ENCODE peak calls at places on chromosomes 12 and 14, in seven cellular contexts. J is activated naive CD8-positive, alpha-beta T cell treated with anti-CD3 and anti-CD28 coated beads, Interleukin-2, amount 50 U/mL, for 24 hours; N is posterior vena cava; V is right cardiac atrium; Z is activated CD4-positive, alpha-beta T cell treated with anti-CD3 and anti-CD28 coated beads, Interleukin-2, amount 50 U/mL, for 24 hours; S is GM04503; X is lower leg skin. D is an unnamed sample.

GRCh38 chr12:75820848-75821578 is 210.6 kb downstream of the PHLDA1 start:
- DNase-seq in J (no peak), N (peak), V (peak), Z (no peak), S (no peak), X (peak), D (no peak)

GRCh38 chr12:96401061-96401871 is 1.0 kb upstream of the CDK17 start:
- DNase-seq in J (peak), N (no peak), V (no peak), Z (peak), S (peak), X (no peak), D (peak)

GRCh38 chr12:131551675-131552074 is 159.2 kb upstream of the SFSWAP start:
- DNase-seq in J (no peak), N (no peak), V (no peak), Z (no peak), S (no peak), X (no peak), D (no peak)

GRCh38 chr12:131132118-131132892 is 178.6 kb downstream of the ADGRD1 start:
- DNase-seq in J (peak), N (peak), V (peak), Z (peak), S (no peak), X (peak), D (peak)

GRCh38 chr12:103279444-103279843 is 216.3 kb downstream of the C12orf42 start:
- DNase-seq in J (no peak), N (no peak), V (no peak), Z (no peak), S (no peak), X (no peak), D (no peak)

GRCh38 chr12:12492547-12492946 is 70.1 kb downstream of the DUSP16 start:
- DNase-seq in J (no peak), N (no peak), V (no peak), Z (no peak), S (no peak), X (no peak), D (no peak)

GRCh38 chr14:91388551-91388975 is 29.1 kb downstream of the CCDC88C start:
- DNase-seq in J (no peak), N (no peak), V (no peak), Z (no peak), S (no peak), X (no peak), D (no peak)

GRCh38 chr12:49568442-49568776 is 467 bp upstream of the MCRS1 start:
- DNase-seq in J (no peak), N (no peak), V (no peak), Z (no peak), S (no peak), X (no peak), D (no peak)